ENCODE peak calls at places on chromosomes 6 and 20, in nine cellular contexts. R is NCI-H2171 treated with DMSO at 0.1 percent for 48 hours; G is PC-3; S is stimulated activated CD4-positive, alpha-beta T cell treated with anti-CD3 and anti-CD28 coated beads, Interleukin-1b, Interleukin-23, amount 100 ng/mL, for 48 hours; D is anterior cingulate cortex; U is activated T-helper 2 cell treated with anti-CD3 and anti-CD28 coated beads, Interferon-gamma antibody, Interleukin-2, Interleukin-4, amounts not matched to agents 10 μg/mL and 5 μg/mL and 100 μg/mL, durations not matched to agents 14 hours and 24 hours and 36 hours; N is stimulated activated CD8-positive, alpha-beta memory T cell treated with anti-CD3 and anti-CD28 coated beads, Interleukin-12 subunit alpha, Interleukin-12 subunit beta, amount 100 ng/mL, for 4 hours; X is H54; Q is LoVo. A is an unnamed sample.

GRCh38 chr6:149529650-149530049 is 16.2 kb downstream of the PPIL4 start:
- DNase-seq in R (no peak), G (no peak), S (no peak), D (no peak), U (no peak), N (no peak), X (no peak), Q (no peak), A (no peak)

GRCh38 chr20:25532971-25533391 is 52.4 kb downstream of the NINL start:
- DNase-seq in R (no peak), G (no peak), S (no peak), D (peak; percentile 31), U (no peak), N (no peak), X (no peak), Q (no peak), A (no peak)

GRCh38 chr6:26520088-26520839 is 17.9 kb upstream of the HMGN4 start:
- DNase-seq in R (peak; percentile 82), G (no peak), S (no peak), D (peak; percentile 57), U (no peak), N (no peak), X (no peak), Q (no peak), A (no peak)

GRCh38 chr6:160795716-160796115 is 93.7 kb downstream of the PLG start:
- DNase-seq in R (no peak), G (peak; percentile 85), S (no peak), D (no peak), U (no peak), N (no peak), X (no peak), Q (no peak), A (no peak)

GRCh38 chr6:138503881-138504680 is 4.8 kb upstream of the NHSL1 start:
- DNase-seq in R (no peak), G (no peak), S (no peak), D (no peak), U (no peak), N (no peak), X (no peak), Q (peak; percentile 83), A (no peak)

GRCh38 chr6:113120214-113120576 is 737.0 kb upstream of the MARCKS start:
- DNase-seq in R (no peak), G (peak; percentile 90), S (no peak), D (no peak), U (no peak), N (no peak), X (no peak), Q (peak; percentile 49), A (no peak)

GRCh38 chr6:24854077-24854670 is 55.5 kb upstream of the ARMH2 start:
- DNase-seq in R (peak; percentile 66), G (no peak), S (no peak), D (no peak), U (no peak), N (no peak), X (no peak), Q (no peak), A (no peak)

GRCh38 chr6:150767585-150768164 is 97.8 kb upstream of the MTHFD1L start:
- DNase-seq in R (no peak), G (no peak), S (no peak), D (no peak), U (no peak), N (no peak), X (no peak), Q (no peak), A (no peak)

GRCh38 chr20:37359836-37360235 is 13.9 kb downstream of the SRC start:
- DNase-seq in R (no peak), G (no peak), S (no peak), D (no peak), U (no peak), N (no peak), X (no peak), Q (no peak), A (no peak)

GRCh38 chr6:145453376-145453775 is 281.9 kb downstream of the EPM2A start:
- DNase-seq in R (peak; percentile 5), G (no peak), S (no peak), D (no peak), U (no peak), N (no peak), X (no peak), Q (no peak), A (no peak)